ENCODE peak calls at places on chromosome 3, in seven cellular contexts. One of them, this sample, is unnamed.

GRCh38 chr3:57752307-57752706 is 3.8 kb upstream of the SLMAP start:
- DNase-seq in breast epithelium: no peak
- DNase-seq in stomach: no peak
- DNase-seq in GM12878: no peak
- DNase-seq in HepG2: no peak
- DNase-seq in thyroid gland: no peak
- DNase-seq in A549: peak; percentile 6
- DNase-seq in this sample: no peak

GRCh38 chr3:116413319-116413718 is 32.0 kb downstream of the LSAMP start:
- DNase-seq in A549: no peak
- DNase-seq in stomach: no peak
- DNase-seq in breast epithelium: no peak
- DNase-seq in thyroid gland: no peak
- DNase-seq in HepG2: no peak
- DNase-seq in GM12878: no peak
- DNase-seq in this sample: no peak

GRCh38 chr3:127174715-127175140 is 18.2 kb upstream of the PRR23E start:
- DNase-seq in breast epithelium: no peak
- DNase-seq in A549: no peak
- DNase-seq in HepG2: no peak
- DNase-seq in GM12878: no peak
- DNase-seq in thyroid gland: no peak
- DNase-seq in stomach: no peak
- DNase-seq in this sample: no peak

GRCh38 chr3:197236362-197236761 is 62.0 kb downstream of the DLG1 start:
- DNase-seq in A549: no peak
- DNase-seq in thyroid gland: no peak
- DNase-seq in HepG2: peak; percentile 19
- DNase-seq in breast epithelium: no peak
- DNase-seq in GM12878: no peak
- DNase-seq in stomach: no peak
- DNase-seq in this sample: no peak

GRCh38 chr3:133452603-133453313 is 52.9 kb downstream of the BFSP2 start:
- DNase-seq in A549: no peak
- DNase-seq in breast epithelium: peak; percentile 62
- DNase-seq in thyroid gland: no peak
- DNase-seq in GM12878: no peak
- DNase-seq in stomach: no peak
- DNase-seq in HepG2: peak; percentile 78
- DNase-seq in this sample: no peak

GRCh38 chr3:184261270-184262165 is at the start of gene CAMK2N2:
- DNase-seq in A549: peak; percentile 83
- DNase-seq in breast epithelium: no peak
- DNase-seq in GM12878: no peak
- DNase-seq in stomach: peak; percentile 63
- DNase-seq in HepG2: peak; percentile 41
- DNase-seq in thyroid gland: peak; percentile 22
- DNase-seq in this sample: no peak

GRCh38 chr3:113698891-113699465 is 2.5 kb upstream of the USF3 start:
- DNase-seq in A549: no peak
- DNase-seq in stomach: no peak
- DNase-seq in thyroid gland: peak; percentile 21
- DNase-seq in breast epithelium: no peak
- DNase-seq in GM12878: no peak
- DNase-seq in HepG2: no peak
- DNase-seq in this sample: no peak

GRCh38 chr3:27557411-27557810 is 73.2 kb upstream of the SLC4A7 start:
- DNase-seq in A549: no peak
- DNase-seq in thyroid gland: no peak
- DNase-seq in HepG2: no peak
- DNase-seq in breast epithelium: no peak
- DNase-seq in stomach: no peak
- DNase-seq in GM12878: no peak
- DNase-seq in this sample: no peak

GRCh38 chr3:102183186-102183585 is 251.6 kb upstream of the ZPLD1 start:
- DNase-seq in A549: no peak
- DNase-seq in thyroid gland: no peak
- DNase-seq in GM12878: no peak
- DNase-seq in HepG2: no peak
- DNase-seq in breast epithelium: no peak
- DNase-seq in stomach: no peak
- DNase-seq in this sample: no peak

GRCh38 chr3:102182162-102182561 is 252.7 kb upstream of the ZPLD1 start:
- DNase-seq in A549: no peak
- DNase-seq in HepG2: no peak
- DNase-seq in breast epithelium: no peak
- DNase-seq in stomach: peak; percentile 34
- DNase-seq in thyroid gland: no peak
- DNase-seq in GM12878: no peak
- DNase-seq in this sample: no peak

GRCh38 chr3:102179321-102180290 is 255.2 kb upstream of the ZPLD1 start:
- DNase-seq in thyroid gland: no peak
- DNase-seq in breast epithelium: no peak
- DNase-seq in HepG2: no peak
- DNase-seq in A549: no peak
- DNase-seq in stomach: no peak
- DNase-seq in GM12878: peak; percentile 24
- DNase-seq in this sample: no peak

GRCh38 chr3:102180291-102180931 is 254.4 kb upstream of the ZPLD1 start:
- DNase-seq in stomach: no peak
- DNase-seq in GM12878: no peak
- DNase-seq in A549: no peak
- DNase-seq in HepG2: no peak
- DNase-seq in breast epithelium: no peak
- DNase-seq in thyroid gland: no peak
- DNase-seq in this sample: no peak

DNA sequence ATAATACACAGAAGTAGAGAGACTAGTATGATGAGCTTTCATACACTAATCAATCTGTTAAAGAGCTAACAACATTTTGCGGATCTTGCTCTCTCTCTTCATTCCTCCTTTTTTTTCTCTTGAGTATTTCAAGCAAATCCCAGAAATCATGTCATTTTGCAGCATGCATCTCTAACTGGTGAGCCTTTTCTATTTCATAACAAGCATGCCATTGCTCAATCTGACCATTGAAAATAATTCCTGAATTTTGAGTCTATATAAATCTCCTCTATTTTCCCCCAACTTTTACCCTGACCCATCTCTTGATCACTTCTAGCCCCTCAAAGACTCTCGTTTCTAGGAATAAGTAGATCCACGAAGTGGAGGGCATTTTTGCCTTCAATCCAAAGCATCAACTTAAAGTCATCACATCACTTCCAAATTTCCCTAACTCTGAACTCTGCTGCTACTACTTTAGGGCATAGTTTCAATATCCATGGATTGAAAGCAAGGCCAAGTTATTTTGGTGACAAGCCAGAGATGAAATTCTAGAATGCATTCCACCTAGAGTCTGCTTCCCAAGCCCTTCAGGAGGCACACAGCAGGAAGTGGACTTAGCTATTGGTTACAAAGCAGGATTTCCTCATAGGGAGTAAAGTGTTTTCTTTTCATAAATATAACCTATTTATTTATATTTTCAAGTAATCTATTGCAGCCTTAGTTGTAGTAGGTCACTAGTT is 253.5 kb upstream of the ZPLD1 start:
- DNase-seq in stomach: no peak
- DNase-seq in HepG2: no peak
- DNase-seq in GM12878: no peak
- DNase-seq in thyroid gland: peak; percentile 45
- DNase-seq in breast epithelium: no peak
- DNase-seq in A549: no peak
- DNase-seq in this sample: no peak
- TF ChIP-seq POLR2A in stomach: no peak
- TF ChIP-seq POLR2A in HepG2: no peak
- TF ChIP-seq POLR2A in GM12878: no peak
- TF ChIP-seq POLR2A in thyroid gland: no peak
- TF ChIP-seq POLR2A in breast epithelium: no peak
- TF ChIP-seq POLR2A in A549: no peak
- TF ChIP-seq POLR2A in this sample: no peak

GRCh38 chr3:145246291-145246690 is 914.7 kb downstream of the PLOD2 start:
- DNase-seq in A549: no peak
- DNase-seq in GM12878: no peak
- DNase-seq in stomach: no peak
- DNase-seq in HepG2: no peak
- DNase-seq in breast epithelium: no peak
- DNase-seq in thyroid gland: no peak
- DNase-seq in this sample: no peak

GRCh38 chr3:145251311-145251710 is 909.7 kb downstream of the PLOD2 start:
- DNase-seq in HepG2: no peak
- DNase-seq in A549: no peak
- DNase-seq in GM12878: no peak
- DNase-seq in stomach: no peak
- DNase-seq in thyroid gland: no peak
- DNase-seq in breast epithelium: no peak
- DNase-seq in this sample: no peak

GRCh38 chr3:145243875-145244274 is 917.1 kb downstream of the PLOD2 start:
- DNase-seq in stomach: no peak
- DNase-seq in GM12878: no peak
- DNase-seq in thyroid gland: no peak
- DNase-seq in HepG2: no peak
- DNase-seq in breast epithelium: no peak
- DNase-seq in A549: no peak
- DNase-seq in this sample: no peak

GRCh38 chr3:145244327-145244726 is 916.7 kb downstream of the PLOD2 start:
- DNase-seq in GM12878: no peak
- DNase-seq in thyroid gland: no peak
- DNase-seq in breast epithelium: no peak
- DNase-seq in stomach: no peak
- DNase-seq in HepG2: no peak
- DNase-seq in A549: no peak
- DNase-seq in this sample: no peak

DNA sequence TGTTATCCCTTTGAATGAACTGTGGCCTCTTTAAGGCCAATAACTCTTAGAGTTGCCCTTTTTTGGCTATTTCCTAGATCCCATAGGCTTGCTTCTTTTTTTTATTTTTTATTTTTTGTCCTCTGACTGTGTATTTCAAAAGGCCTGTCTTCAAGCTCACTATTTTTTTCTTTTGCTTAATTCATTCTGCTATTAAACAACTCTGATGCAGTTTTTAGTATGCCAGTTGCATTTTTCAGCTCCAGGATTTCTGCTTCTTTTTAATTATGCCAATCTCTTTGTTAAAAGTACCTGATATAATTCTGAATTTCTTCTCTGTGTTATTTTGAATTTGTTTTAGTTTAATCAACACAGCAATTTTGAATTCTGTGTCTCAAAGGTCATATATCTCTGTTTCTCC is 912.1 kb downstream of the PLOD2 start:
- DNase-seq in HepG2: no peak
- DNase-seq in GM12878: no peak
- DNase-seq in A549: no peak
- DNase-seq in thyroid gland: no peak
- DNase-seq in stomach: no peak
- DNase-seq in breast epithelium: no peak
- DNase-seq in this sample: no peak
- H3K9me3 ChIP-seq in HepG2: peaks cover 29% of the 10 kb centered on the region
- H3K9me3 ChIP-seq in GM12878: no peaks in the 10 kb centered on the region
- H3K9me3 ChIP-seq in A549: peaks cover 3% of the 10 kb centered on the region
- H3K9me3 ChIP-seq in thyroid gland: no peaks in the 10 kb centered on the region
- H3K9me3 ChIP-seq in stomach: peaks cover 34% of the 10 kb centered on the region
- H3K9me3 ChIP-seq in breast epithelium: peaks cover 31% of the 10 kb centered on the region
- H3K9me3 ChIP-seq in this sample: no peaks in the 10 kb centered on the region

DNA sequence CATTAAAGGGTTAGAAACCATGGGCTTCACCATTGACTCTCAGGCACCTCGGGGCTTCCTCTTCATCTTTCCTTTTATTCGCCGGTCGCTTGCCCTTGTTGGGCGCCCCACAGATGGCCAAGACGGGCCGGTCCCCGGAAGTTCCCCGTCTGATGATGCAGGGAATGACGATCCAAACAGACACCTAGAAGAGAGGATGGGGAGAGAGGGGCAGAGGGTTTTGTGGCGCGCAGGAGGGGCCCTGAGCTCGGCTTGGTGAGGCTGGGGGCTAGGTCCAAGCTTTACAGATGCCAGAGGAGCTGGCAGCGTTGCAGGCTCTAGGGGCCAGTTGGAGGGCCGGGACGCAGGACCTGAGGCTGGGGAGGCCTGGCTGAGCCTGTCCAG is 532 bp upstream of the ESYT3 start:
- DNase-seq in thyroid gland: no peak
- DNase-seq in breast epithelium: no peak
- DNase-seq in A549: no peak
- DNase-seq in HepG2: no peak
- DNase-seq in GM12878: no peak
- DNase-seq in stomach: no peak
- DNase-seq in this sample: no peak
- H3K4me3 ChIP-seq in thyroid gland: peak overlapping the region; percentile 42
- H3K4me3 ChIP-seq in breast epithelium: peak overlapping the region; percentile 42
- H3K4me3 ChIP-seq in A549: peak overlapping the region; percentile 56
- H3K4me3 ChIP-seq in HepG2: no peak overlapping the region
- H3K4me3 ChIP-seq in GM12878: no peak overlapping the region
- H3K4me3 ChIP-seq in stomach: peak overlapping the region; percentile 61
- H3K4me3 ChIP-seq in this sample: peak overlapping the region; percentile 42

GRCh38 chr3:107431298-107432012 is 54.2 kb downstream of the CCDC54 start:
- DNase-seq in HepG2: no peak
- DNase-seq in breast epithelium: peak; percentile 73
- DNase-seq in stomach: peak; percentile 61
- DNase-seq in A549: peak; percentile 73
- DNase-seq in GM12878: no peak
- DNase-seq in thyroid gland: peak; percentile 81
- DNase-seq in this sample: peak; percentile 68

GRCh38 chr3:107430214-107431047 is 53.2 kb downstream of the CCDC54 start:
- DNase-seq in A549: no peak
- DNase-seq in HepG2: no peak
- DNase-seq in GM12878: no peak
- DNase-seq in stomach: no peak
- DNase-seq in breast epithelium: no peak
- DNase-seq in thyroid gland: peak; percentile 27
- DNase-seq in this sample: peak; percentile 37

GRCh38 chr3:107431048-107431297 is 53.7 kb downstream of the CCDC54 start:
- DNase-seq in A549: no peak
- DNase-seq in stomach: no peak
- DNase-seq in HepG2: no peak
- DNase-seq in thyroid gland: peak; percentile 63
- DNase-seq in GM12878: no peak
- DNase-seq in breast epithelium: peak; percentile 55
- DNase-seq in this sample: no peak

GRCh38 chr3:107428051-107428858 is 51.0 kb downstream of the CCDC54 start:
- DNase-seq in stomach: no peak
- DNase-seq in thyroid gland: no peak
- DNase-seq in GM12878: no peak
- DNase-seq in breast epithelium: no peak
- DNase-seq in HepG2: no peak
- DNase-seq in A549: no peak
- DNase-seq in this sample: no peak

DNA sequence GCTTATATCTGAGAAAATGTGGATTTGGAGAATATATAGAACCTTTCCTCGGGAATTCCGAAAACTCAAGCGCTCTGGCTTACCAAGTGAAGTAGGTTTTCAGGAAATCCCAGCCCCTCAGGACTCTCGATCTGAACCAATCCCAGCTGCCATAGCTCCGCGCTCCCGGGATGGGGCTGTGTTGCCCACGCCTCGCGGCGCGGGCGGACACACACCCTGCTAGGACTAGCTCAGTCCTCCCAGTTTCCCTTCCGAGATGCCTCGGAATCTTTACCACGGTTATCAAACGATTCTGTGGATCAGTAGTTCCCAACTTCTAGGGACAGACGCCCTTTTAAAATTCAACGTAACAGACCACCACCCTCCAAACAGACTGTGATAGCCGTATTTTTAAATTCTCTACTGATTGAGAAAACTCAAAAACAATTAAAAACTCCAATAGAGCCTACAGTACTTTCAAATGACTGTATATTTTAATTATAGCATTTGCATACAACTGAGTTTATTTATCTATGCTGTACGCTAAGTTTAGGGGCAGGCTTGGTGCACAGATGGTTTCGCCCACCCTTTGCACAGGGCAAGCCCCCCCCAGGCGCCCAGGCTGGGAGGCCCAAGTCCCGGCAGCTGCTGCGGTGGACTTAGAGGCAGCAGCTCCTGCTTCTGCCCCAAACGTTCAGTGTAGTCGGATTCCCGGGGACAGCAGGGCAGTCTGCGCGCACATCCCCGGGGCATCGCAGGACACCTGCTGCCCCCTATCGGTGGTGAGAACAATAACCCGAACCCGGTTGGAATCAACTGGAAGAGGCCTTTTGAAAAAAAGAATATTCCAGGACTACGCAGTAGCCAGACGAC is 52.3 kb downstream of the CCDC54 start:
- DNase-seq in A549: peak; percentile 80
- DNase-seq in thyroid gland: peak; percentile 84
- DNase-seq in HepG2: peak; percentile 56
- DNase-seq in stomach: peak; percentile 48
- DNase-seq in breast epithelium: peak; percentile 73
- DNase-seq in GM12878: no peak
- DNase-seq in this sample: peak; percentile 40
- TF ChIP-seq POLR2A in A549: peak; percentile 50
- TF ChIP-seq POLR2A in thyroid gland: no peak
- TF ChIP-seq POLR2A in HepG2: no peak
- TF ChIP-seq POLR2A in stomach: no peak
- TF ChIP-seq POLR2A in breast epithelium: no peak
- TF ChIP-seq POLR2A in GM12878: no peak
- TF ChIP-seq POLR2A in this sample: no peak